ENCODE peak calls at places on chromosomes 11 and 22, in four cellular contexts. One of them, this sample, is unnamed.

GRCh38 chr22:25482868-25483639 is 81.4 kb upstream of the GRK3 start:
- DNase-seq in K562: no peak
- DNase-seq in SK-N-SH: no peak
- DNase-seq in HepG2: no peak
- DNase-seq in this sample: no peak

GRCh38 chr11:95487391-95487790 is 256.4 kb upstream of the SESN3 start:
- DNase-seq in K562: no peak
- DNase-seq in HepG2: no peak
- DNase-seq in SK-N-SH: no peak
- DNase-seq in this sample: no peak

GRCh38 chr11:79092791-79093313 is 348.0 kb downstream of the TENM4 start:
- DNase-seq in K562: peak; percentile 5
- DNase-seq in SK-N-SH: no peak
- DNase-seq in HepG2: no peak
- DNase-seq in this sample: no peak

GRCh38 chr11:130726234-130726559 is 190.1 kb downstream of the SNX19 start:
- DNase-seq in HepG2: no peak
- DNase-seq in SK-N-SH: no peak
- DNase-seq in K562: no peak
- DNase-seq in this sample: no peak

GRCh38 chr11:19988598-19988997 is 171.7 kb downstream of the DBX1 start:
- DNase-seq in SK-N-SH: no peak
- DNase-seq in HepG2: no peak
- DNase-seq in K562: no peak
- DNase-seq in this sample: peak; percentile 40

GRCh38 chr11:33703771-33704170 is 3.1 kb upstream of the C11orf91 start:
- DNase-seq in K562: no peak
- DNase-seq in SK-N-SH: no peak
- DNase-seq in HepG2: no peak
- DNase-seq in this sample: no peak

GRCh38 chr11:87301785-87302540 is 264.2 kb downstream of the TMEM135 start:
- DNase-seq in SK-N-SH: no peak
- DNase-seq in K562: no peak
- DNase-seq in HepG2: no peak
- DNase-seq in this sample: no peak

GRCh38 chr11:32706985-32707736 is 87.3 kb downstream of the CCDC73 start:
- DNase-seq in SK-N-SH: no peak
- DNase-seq in HepG2: peak; percentile 37
- DNase-seq in K562: no peak
- DNase-seq in this sample: no peak

GRCh38 chr11:95289378-95289777 is 58.4 kb upstream of the SESN3 start:
- DNase-seq in K562: no peak
- DNase-seq in SK-N-SH: no peak
- DNase-seq in HepG2: no peak
- DNase-seq in this sample: no peak

GRCh38 chr11:118870396-118871343 is 13.0 kb upstream of the CXCR5 start:
- DNase-seq in SK-N-SH: peak; percentile 14
- DNase-seq in K562: no peak
- DNase-seq in HepG2: peak; percentile 28
- DNase-seq in this sample: peak; percentile 25

GRCh38 chr11:119567667-119568582 is 145.0 kb upstream of the THY1 start:
- DNase-seq in SK-N-SH: peak; percentile 75
- DNase-seq in HepG2: no peak
- DNase-seq in K562: peak; percentile 41
- DNase-seq in this sample: no peak

GRCh38 chr11:945986-946385 is 20.3 kb downstream of the AP2A2 start:
- DNase-seq in SK-N-SH: no peak
- DNase-seq in K562: no peak
- DNase-seq in HepG2: peak; percentile 59
- DNase-seq in this sample: no peak

GRCh38 chr11:31412946-31413345 is 43.3 kb downstream of the DNAJC24 start:
- DNase-seq in HepG2: no peak
- DNase-seq in SK-N-SH: no peak
- DNase-seq in K562: no peak
- DNase-seq in this sample: no peak

DNA sequence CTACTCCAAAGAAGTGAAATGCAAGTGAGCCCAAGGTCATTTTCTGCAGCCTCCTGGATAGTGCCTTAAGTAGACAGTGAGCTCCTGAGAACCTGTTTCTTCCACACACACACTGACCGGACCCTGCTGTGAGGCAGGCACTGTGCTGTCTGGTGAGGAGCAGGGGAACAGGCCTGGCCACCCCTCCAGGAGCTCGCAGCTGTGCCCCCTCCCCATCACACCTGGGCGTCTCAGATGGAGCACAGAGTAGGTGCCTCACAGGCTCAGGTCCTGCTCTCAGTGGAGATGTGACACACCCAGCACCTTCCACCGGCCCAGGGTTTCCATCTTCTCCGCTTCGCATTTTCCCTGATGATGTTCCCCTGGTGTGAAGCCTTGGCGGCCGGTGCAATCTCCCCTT is 174.9 kb downstream of the ST3GAL4 start:
- DNase-seq in HepG2: no peak
- DNase-seq in SK-N-SH: no peak
- DNase-seq in K562: no peak
- DNase-seq in this sample: no peak
- TF ChIP-seq FOXJ3 in HepG2: no peak
- TF ChIP-seq FOXJ3 in SK-N-SH: no peak
- TF ChIP-seq FOXJ3 in K562: no peak
- TF ChIP-seq FOXJ3 in this sample: no peak

GRCh38 chr22:46104881-46105493 is 45.3 kb upstream of the PPARA start:
- DNase-seq in K562: no peak
- DNase-seq in HepG2: no peak
- DNase-seq in SK-N-SH: no peak
- DNase-seq in this sample: no peak
- TF ChIP-seq CTCF in K562: no peak
- TF ChIP-seq CTCF in HepG2: no peak
- TF ChIP-seq CTCF in SK-N-SH: no peak
- TF ChIP-seq CTCF in this sample: no peak

GRCh38 chr11:134025086-134025437 is 43.8 kb upstream of the JAM3 start:
- DNase-seq in HepG2: no peak
- DNase-seq in K562: no peak
- DNase-seq in SK-N-SH: no peak
- DNase-seq in this sample: no peak
- TF ChIP-seq FOXJ3 in HepG2: no peak
- TF ChIP-seq FOXJ3 in K562: no peak
- TF ChIP-seq FOXJ3 in SK-N-SH: no peak
- TF ChIP-seq FOXJ3 in this sample: no peak

GRCh38 chr11:77557553-77557952 is 32.2 kb upstream of the AQP11 start:
- DNase-seq in K562: peak; percentile 38
- DNase-seq in HepG2: peak; percentile 33
- DNase-seq in SK-N-SH: peak; percentile 26
- DNase-seq in this sample: peak; percentile 53
- TF ChIP-seq CTCF in K562: peak; percentile 39
- TF ChIP-seq CTCF in HepG2: peak; percentile 51
- TF ChIP-seq CTCF in SK-N-SH: peak; percentile 37
- TF ChIP-seq CTCF in this sample: no peak

DNA sequence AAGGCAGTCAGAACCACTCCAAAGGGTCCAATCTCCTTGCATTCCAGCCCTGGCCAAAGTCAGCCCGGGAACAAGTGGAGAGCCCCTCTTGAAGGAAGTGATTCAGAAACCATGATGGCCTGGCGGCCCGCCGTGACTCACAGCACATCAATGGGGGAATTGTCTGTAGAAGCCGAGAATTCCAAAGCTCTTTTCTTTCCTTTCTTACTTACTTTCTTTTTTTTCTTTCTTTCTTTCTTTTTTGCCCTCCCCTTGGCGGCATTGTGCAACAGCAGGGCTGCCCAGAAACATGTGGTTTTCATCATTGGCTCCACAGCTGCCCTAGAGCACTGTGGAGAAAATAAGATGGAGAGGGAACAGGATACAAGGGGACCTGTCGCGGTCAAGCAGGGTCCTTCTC is 140.2 kb upstream of the TIMP3 start:
- DNase-seq in K562: no peak
- DNase-seq in SK-N-SH: no peak
- DNase-seq in HepG2: no peak
- DNase-seq in this sample: no peak
- TF ChIP-seq FOXJ3 in K562: no peak
- TF ChIP-seq FOXJ3 in SK-N-SH: no peak
- TF ChIP-seq FOXJ3 in HepG2: no peak
- TF ChIP-seq FOXJ3 in this sample: no peak

GRCh38 chr11:22728600-22729394 is 62.4 kb downstream of the GAS2 start:
- DNase-seq in K562: no peak
- DNase-seq in HepG2: peak; percentile 14
- DNase-seq in SK-N-SH: no peak
- DNase-seq in this sample: no peak

GRCh38 chr11:22732588-22732987 is 66.2 kb downstream of the GAS2 start:
- DNase-seq in SK-N-SH: no peak
- DNase-seq in HepG2: no peak
- DNase-seq in K562: no peak
- DNase-seq in this sample: no peak

GRCh38 chr11:22733433-22733832 is 67.0 kb downstream of the GAS2 start:
- DNase-seq in HepG2: no peak
- DNase-seq in K562: no peak
- DNase-seq in SK-N-SH: no peak
- DNase-seq in this sample: no peak

GRCh38 chr11:22733849-22734248 is 67.4 kb downstream of the GAS2 start:
- DNase-seq in K562: no peak
- DNase-seq in HepG2: no peak
- DNase-seq in SK-N-SH: no peak
- DNase-seq in this sample: no peak

DNA sequence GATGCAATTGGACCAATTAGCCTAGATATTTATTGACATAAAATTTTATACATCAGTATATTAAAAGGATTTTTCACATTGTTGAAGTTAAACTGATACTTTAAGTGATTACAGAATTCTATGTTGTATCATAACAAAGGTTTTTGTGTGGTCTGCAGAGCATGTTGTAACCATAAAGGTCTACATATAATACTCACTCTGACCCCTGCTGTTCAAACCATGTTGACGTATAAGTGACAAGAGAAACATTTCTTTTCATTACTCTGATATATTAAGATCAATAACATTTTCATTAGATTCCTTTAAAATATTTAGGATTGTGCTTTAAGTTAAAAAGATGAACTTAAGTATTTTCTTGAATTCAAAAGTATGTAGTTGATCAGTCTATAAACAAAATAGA is 63.9 kb downstream of the GAS2 start:
- DNase-seq in K562: no peak
- DNase-seq in HepG2: peak; percentile 59
- DNase-seq in SK-N-SH: peak; percentile 3
- DNase-seq in this sample: no peak
- TF ChIP-seq CTCF in K562: no peak
- TF ChIP-seq CTCF in HepG2: peak; percentile 35
- TF ChIP-seq CTCF in SK-N-SH: peak; percentile 39
- TF ChIP-seq CTCF in this sample: no peak

DNA sequence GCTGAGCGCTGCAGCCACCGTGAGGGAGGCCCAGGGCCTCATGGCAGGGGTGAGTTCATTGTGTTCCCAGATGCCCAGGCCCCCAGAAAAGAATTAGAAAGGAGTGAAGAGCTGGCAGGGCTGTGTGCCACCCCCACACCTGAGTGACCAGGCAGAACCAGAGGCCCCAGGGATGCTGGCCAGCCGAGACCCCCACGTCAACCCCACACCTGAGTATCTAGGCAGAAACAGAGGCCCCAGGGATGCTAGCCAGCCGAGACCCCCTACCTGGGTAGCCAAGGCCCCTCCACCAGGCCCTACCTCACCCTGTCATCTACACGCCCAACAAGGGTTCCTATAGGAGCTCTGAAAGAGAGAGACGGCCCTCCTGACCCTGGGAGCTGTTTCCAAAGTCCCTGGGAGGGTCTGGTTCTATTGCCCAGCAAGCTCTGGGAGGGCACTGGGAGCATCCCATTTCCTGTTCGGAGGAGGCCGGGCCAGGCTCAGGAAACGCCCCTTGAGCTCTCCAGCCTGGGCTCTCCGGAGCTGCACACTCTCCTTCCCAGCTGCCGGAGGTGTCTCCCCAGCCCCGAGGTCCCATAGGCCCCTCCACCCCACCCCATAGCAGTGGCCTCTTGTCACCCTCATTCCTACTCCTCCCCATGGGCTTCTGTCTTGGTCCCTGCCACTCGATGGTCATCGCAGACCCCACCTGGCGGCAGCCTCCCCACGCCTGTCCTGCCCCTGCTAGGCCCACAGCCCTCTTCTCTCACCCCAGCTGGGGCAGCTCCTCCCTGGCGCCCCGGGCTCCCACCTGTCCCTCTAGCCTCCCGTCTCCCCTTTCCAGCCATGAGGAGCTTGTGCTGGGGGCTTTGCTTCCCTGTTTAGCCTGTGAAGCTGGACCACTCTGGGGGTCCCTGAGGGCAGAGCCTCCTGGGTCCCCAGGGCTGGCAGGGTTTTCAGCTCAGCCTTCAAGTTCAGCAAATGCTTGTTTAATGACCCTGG is 2.6 kb downstream of the TSPAN32 start:
- DNase-seq in HepG2: no peak
- DNase-seq in SK-N-SH: peak; percentile 38
- DNase-seq in K562: no peak
- DNase-seq in this sample: no peak
- TF ChIP-seq FOXJ3 in HepG2: no peak
- TF ChIP-seq FOXJ3 in SK-N-SH: no peak
- TF ChIP-seq FOXJ3 in K562: no peak
- TF ChIP-seq FOXJ3 in this sample: no peak

GRCh38 chr11:45948341-45948740 is 25.9 kb downstream of the LARGE2 start:
- DNase-seq in K562: no peak
- DNase-seq in HepG2: no peak
- DNase-seq in SK-N-SH: no peak
- DNase-seq in this sample: no peak

GRCh38 chr11:45945392-45945999 is 23.0 kb downstream of the LARGE2 start:
- DNase-seq in SK-N-SH: no peak
- DNase-seq in HepG2: no peak
- DNase-seq in K562: peak; percentile 52
- DNase-seq in this sample: no peak

DNA sequence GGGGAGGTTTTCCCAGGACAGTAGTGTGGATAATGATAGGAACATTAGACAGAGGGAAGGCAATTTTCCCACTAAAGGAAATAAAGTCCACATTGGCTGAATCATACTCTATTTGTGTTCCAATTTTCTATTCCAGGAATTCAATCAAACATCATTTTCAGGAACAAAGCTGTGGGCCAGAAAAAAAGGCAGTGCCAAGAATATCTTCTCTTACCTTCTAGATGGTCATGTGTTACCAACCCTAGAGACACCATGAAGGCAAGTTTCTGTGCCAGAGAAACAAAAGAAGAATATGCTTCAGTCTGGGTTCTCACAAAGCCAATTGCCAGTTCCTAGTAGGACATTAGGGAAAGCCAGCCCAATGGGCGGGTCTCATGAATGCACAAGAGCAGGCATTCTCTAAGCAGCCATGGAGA is 27.5 kb downstream of the LARGE2 start:
- DNase-seq in SK-N-SH: no peak
- DNase-seq in HepG2: no peak
- DNase-seq in K562: no peak
- DNase-seq in this sample: no peak
- TF ChIP-seq CTCF in SK-N-SH: no peak
- TF ChIP-seq CTCF in HepG2: no peak
- TF ChIP-seq CTCF in K562: no peak
- TF ChIP-seq CTCF in this sample: no peak

This sample was measured in WTC11.